ENCODE peak calls at places on chromosome 7, in four cellular contexts. One of them, this sample, is unnamed.

GRCh38 chr7:37211097-37211496 is 237.6 kb downstream of the ELMO1 start:
- DNase-seq in H1: no peak
- DNase-seq in mesendoderm: no peak
- DNase-seq in H9: no peak
- DNase-seq in this sample: peak

GRCh38 chr7:90625562-90625961 is 29.4 kb downstream of the CDK14 start:
- DNase-seq in H9: no peak
- DNase-seq in mesendoderm: peak
- DNase-seq in H1: no peak
- DNase-seq in this sample: peak

GRCh38 chr7:128693373-128694015 is 21.4 kb downstream of the GARIN1A start:
- DNase-seq in mesendoderm: no peak
- DNase-seq in H1: no peak
- DNase-seq in H9: no peak
- DNase-seq in this sample: no peak

GRCh38 chr7:127504715-127505114 is 80.7 kb downstream of the GCC1 start:
- DNase-seq in H9: peak
- DNase-seq in H1: peak
- DNase-seq in mesendoderm: peak
- DNase-seq in this sample: peak

GRCh38 chr7:84264341-84264740 is 69.8 kb upstream of the SEMA3A start:
- DNase-seq in H1: no peak
- DNase-seq in H9: no peak
- DNase-seq in mesendoderm: no peak
- DNase-seq in this sample: no peak

GRCh38 chr7:83751217-83751616 is 102.3 kb upstream of the SEMA3E start:
- DNase-seq in H1: no peak
- DNase-seq in mesendoderm: no peak
- DNase-seq in H9: no peak
- DNase-seq in this sample: no peak

GRCh38 chr7:84137812-84138211 is 56.8 kb downstream of the SEMA3A start:
- DNase-seq in H1: no peak
- DNase-seq in H9: no peak
- DNase-seq in mesendoderm: no peak
- DNase-seq in this sample: peak

GRCh38 chr7:15143121-15143520 is 240.6 kb upstream of the DGKB start:
- DNase-seq in H9: no peak
- DNase-seq in H1: no peak
- DNase-seq in mesendoderm: no peak
- DNase-seq in this sample: no peak

GRCh38 chr7:74482629-74483401 is 29.1 kb downstream of the GTF2IRD1 start:
- DNase-seq in mesendoderm: peak
- DNase-seq in H1: no peak
- DNase-seq in H9: no peak
- DNase-seq in this sample: peak

GRCh38 chr7:130491841-130492518 is at the start of gene MEST:
- DNase-seq in H1: peak
- DNase-seq in mesendoderm: no peak
- DNase-seq in H9: peak
- DNase-seq in this sample: peak

GRCh38 chr7:109772161-109772560 is 1202.5 kb downstream of the DNAJB9 start:
- DNase-seq in H9: no peak
- DNase-seq in mesendoderm: peak
- DNase-seq in H1: no peak
- DNase-seq in this sample: no peak

GRCh38 chr7:147813316-147813715 is 777.2 kb upstream of the C7orf33 start:
- DNase-seq in H9: no peak
- DNase-seq in H1: no peak
- DNase-seq in mesendoderm: no peak
- DNase-seq in this sample: no peak

GRCh38 chr7:28921822-28922221 is 36.3 kb downstream of the TRIL start:
- DNase-seq in H1: no peak
- DNase-seq in H9: peak
- DNase-seq in mesendoderm: peak
- DNase-seq in this sample: peak

GRCh38 chr7:3164363-3164762 is 120.7 kb upstream of the CARD11 start:
- DNase-seq in H9: no peak
- DNase-seq in H1: no peak
- DNase-seq in mesendoderm: peak
- DNase-seq in this sample: no peak

GRCh38 chr7:141992154-141992553 is 3.5 kb upstream of the MGAM start:
- DNase-seq in mesendoderm: no peak
- DNase-seq in H1: no peak
- DNase-seq in H9: no peak
- DNase-seq in this sample: no peak

GRCh38 chr7:78530351-78530750 is 731.8 kb downstream of the PHTF2 start:
- DNase-seq in H1: no peak
- DNase-seq in mesendoderm: no peak
- DNase-seq in H9: no peak
- DNase-seq in this sample: peak

GRCh38 chr7:25857376-25858067 is 294.5 kb upstream of the NFE2L3 start:
- DNase-seq in mesendoderm: peak
- DNase-seq in H1: no peak
- DNase-seq in H9: peak
- DNase-seq in this sample: peak

DNA sequence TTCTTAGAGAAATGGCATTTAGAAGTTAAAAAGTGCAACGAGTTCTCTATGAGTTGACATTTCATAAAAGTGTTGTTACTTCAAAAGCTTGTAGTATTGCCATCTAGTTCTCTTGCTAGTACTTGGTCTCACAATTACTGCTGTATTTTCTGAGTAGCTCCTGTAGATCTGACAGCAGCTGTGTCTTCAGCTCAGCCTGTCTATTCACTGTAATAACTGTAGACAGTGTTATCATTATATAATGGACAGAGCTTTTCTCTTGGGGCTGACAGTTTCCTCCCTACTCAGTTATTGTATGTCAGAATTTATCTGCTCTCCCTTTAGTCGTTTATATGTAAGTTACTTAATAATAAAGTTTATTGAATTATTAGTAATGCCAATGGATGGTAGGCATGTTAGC is 388.7 kb upstream of the VSTM2A start:
- DNase-seq in H1: no peak
- DNase-seq in mesendoderm: no peak
- DNase-seq in H9: no peak
- DNase-seq in this sample: no peak
- H3K56ac ChIP-seq in H1: no peak
- H3K56ac ChIP-seq in mesendoderm: no peak
- H3K56ac ChIP-seq in H9: no peak
- H3K56ac ChIP-seq in this sample: no peak

GRCh38 chr7:100496509-100496908 is 12.8 kb downstream of the NYAP1 start:
- DNase-seq in H9: no peak
- DNase-seq in H1: no peak
- DNase-seq in mesendoderm: no peak
- DNase-seq in this sample: no peak

GRCh38 chr7:100491192-100491578 is 7.5 kb downstream of the NYAP1 start:
- DNase-seq in mesendoderm: no peak
- DNase-seq in H1: no peak
- DNase-seq in H9: no peak
- DNase-seq in this sample: no peak

GRCh38 chr7:100492738-100493475 is 9.2 kb downstream of the NYAP1 start:
- DNase-seq in mesendoderm: no peak
- DNase-seq in H1: no peak
- DNase-seq in H9: no peak
- DNase-seq in this sample: no peak

GRCh38 chr7:100490483-100491191 is 6.9 kb downstream of the NYAP1 start:
- DNase-seq in H9: no peak
- DNase-seq in mesendoderm: no peak
- DNase-seq in H1: no peak
- DNase-seq in this sample: no peak

DNA sequence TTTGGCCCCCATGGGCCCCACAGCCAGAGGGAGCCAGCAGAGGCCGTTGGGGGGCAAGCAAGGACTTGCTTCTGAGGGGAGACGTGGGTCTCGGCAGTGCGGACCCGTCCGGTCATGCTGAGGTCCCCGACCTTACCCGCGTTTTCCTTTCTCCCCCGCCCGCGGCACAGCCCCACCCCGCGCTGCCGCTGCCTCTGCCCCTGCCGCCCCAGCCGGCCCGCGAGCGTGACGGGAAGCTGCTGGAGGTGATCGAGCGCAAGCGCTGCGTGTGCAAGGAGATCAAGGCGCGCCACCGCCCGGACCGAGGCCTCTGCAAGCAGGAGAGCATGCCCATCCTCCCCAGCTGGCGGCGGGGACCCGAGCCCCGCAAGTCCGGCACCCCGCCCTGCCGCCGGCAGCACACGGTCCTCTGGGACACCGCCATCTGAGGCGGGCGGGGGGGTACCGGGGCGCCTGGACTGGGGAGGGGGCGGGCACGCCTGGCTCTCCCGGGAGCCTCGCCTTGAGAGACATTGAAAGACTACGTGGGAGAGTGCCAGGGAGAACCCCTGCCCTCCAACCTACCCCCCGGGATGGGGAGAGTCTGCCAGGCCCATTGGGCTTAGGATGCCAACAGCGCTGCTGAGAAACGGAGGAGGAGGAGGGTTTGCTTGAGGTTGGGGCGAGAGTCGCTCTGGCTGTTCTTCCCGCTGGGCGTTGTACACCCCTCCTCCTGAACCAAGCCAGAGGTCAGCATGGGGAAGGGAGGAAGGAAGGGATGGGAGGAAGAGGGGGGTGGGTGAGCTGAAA is 9.9 kb downstream of the NYAP1 start:
- DNase-seq in H1: peak
- DNase-seq in mesendoderm: peak
- DNase-seq in H9: no peak
- DNase-seq in this sample: no peak
- H2BK15ac ChIP-seq in H1: no peak
- H2BK15ac ChIP-seq in mesendoderm: no peak
- H2BK15ac ChIP-seq in H9: no peak
- H2BK15ac ChIP-seq in this sample: no peak

DNA sequence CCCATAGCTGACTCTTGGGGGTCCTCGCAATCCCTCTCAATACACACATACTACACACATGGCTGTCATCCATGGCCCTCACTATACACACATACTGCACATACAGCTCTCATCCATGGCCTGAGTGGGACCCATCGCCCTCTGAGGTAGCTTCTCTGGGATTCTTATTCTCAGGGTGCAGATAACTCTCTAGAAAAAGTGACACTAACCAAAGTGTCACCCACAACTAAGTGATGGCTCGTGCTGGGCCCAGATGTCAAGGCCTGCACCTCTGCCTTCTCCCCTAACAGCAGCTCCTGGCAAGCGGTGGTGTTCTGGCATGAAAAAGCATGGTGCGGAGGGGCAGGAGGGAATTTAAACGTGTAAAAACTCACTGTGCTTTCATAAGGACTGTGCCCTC is 62.7 kb upstream of the ZPBP start:
- DNase-seq in mesendoderm: no peak
- DNase-seq in H1: no peak
- DNase-seq in H9: no peak
- DNase-seq in this sample: no peak
- H3K56ac ChIP-seq in mesendoderm: no peak
- H3K56ac ChIP-seq in H1: no peak
- H3K56ac ChIP-seq in H9: no peak
- H3K56ac ChIP-seq in this sample: no peak

GRCh38 chr7:45873035-45873354 is at the start of gene CCDC201:
- DNase-seq in mesendoderm: no peak
- DNase-seq in H1: no peak
- DNase-seq in H9: no peak
- DNase-seq in this sample: no peak
- H2BK15ac ChIP-seq in mesendoderm: no peak
- H2BK15ac ChIP-seq in H1: no peak
- H2BK15ac ChIP-seq in H9: no peak
- H2BK15ac ChIP-seq in this sample: peak

GRCh38 chr7:157016352-157017041 is 6.0 kb upstream of the MNX1 start:
- DNase-seq in H1: peak
- DNase-seq in mesendoderm: peak
- DNase-seq in H9: peak
- DNase-seq in this sample: no peak
- H3K56ac ChIP-seq in H1: no peak
- H3K56ac ChIP-seq in mesendoderm: no peak
- H3K56ac ChIP-seq in H9: no peak
- H3K56ac ChIP-seq in this sample: no peak

DNA sequence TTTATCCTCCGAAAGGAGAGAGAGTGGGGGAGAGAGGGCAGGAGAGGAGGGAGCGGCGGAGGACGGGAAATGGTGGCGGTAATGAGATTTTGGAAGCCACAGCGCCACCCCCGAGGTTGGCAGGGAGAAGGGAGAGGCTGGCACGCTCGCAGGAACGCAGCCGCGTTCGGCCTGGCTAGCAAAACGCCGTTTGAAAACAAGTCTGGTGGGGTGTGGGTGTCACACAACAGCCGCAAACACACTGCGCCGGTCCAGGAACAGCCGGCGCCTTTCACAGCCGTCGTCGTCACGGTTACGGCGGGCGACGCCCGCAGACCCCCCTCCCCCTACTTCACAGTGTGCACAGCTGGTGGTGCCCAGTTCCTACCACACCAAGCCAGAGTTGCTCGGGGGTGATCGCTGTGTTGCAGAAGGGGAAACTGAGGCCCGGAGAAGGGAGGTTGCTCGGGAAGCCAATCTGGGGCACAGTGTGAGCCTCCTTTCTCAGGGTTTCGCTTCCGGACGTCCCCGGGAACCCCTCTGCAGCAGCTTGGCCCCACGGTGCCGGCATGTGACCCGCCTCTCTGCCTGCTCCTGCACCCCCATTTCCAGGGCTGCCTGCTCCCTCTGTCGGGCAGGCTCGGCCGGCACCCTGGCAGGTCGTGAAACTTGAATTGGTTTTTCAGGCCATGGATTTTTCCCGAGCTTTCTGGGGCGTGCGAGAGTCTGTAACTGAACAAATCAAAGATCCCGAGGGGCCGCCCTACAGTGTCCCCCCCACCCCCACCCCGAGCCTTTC is 57.8 kb downstream of the UNCX start:
- DNase-seq in mesendoderm: peak
- DNase-seq in H1: peak
- DNase-seq in H9: peak
- DNase-seq in this sample: no peak
- H2BK15ac ChIP-seq in mesendoderm: no peak
- H2BK15ac ChIP-seq in H1: no peak
- H2BK15ac ChIP-seq in H9: peak
- H2BK15ac ChIP-seq in this sample: no peak

GRCh38 chr7:288671-289101 is 1.3 kb upstream of the FOXL3 start:
- DNase-seq in H1: no peak
- DNase-seq in mesendoderm: no peak
- DNase-seq in H9: no peak
- DNase-seq in this sample: no peak

GRCh38 chr7:291302-292092 is 1.5 kb downstream of the FOXL3 start:
- DNase-seq in H1: no peak
- DNase-seq in mesendoderm: no peak
- DNase-seq in H9: no peak
- DNase-seq in this sample: no peak

GRCh38 chr7:290554-291301 is 758 bp downstream of the FOXL3 start:
- DNase-seq in H9: no peak
- DNase-seq in H1: no peak
- DNase-seq in mesendoderm: no peak
- DNase-seq in this sample: no peak

GRCh38 chr7:289209-289755 is 688 bp upstream of the FOXL3 start:
- DNase-seq in H9: no peak
- DNase-seq in H1: no peak
- DNase-seq in mesendoderm: no peak
- DNase-seq in this sample: no peak

GRCh38 chr7:289756-290553 is at the start of gene FOXL3:
- DNase-seq in H1: peak
- DNase-seq in mesendoderm: no peak
- DNase-seq in H9: no peak
- DNase-seq in this sample: no peak
- H3K56ac ChIP-seq in H1: no peak
- H3K56ac ChIP-seq in mesendoderm: no peak
- H3K56ac ChIP-seq in H9: no peak
- H3K56ac ChIP-seq in this sample: no peak

This sample was measured in IMR-90.